ENCODE peak calls at places on chromosomes 4 and X, in four cellular contexts. D, X, L and M are unnamed samples.

GRCh38 chr4:87258677-87259076 is 38.3 kb upstream of the KLHL8 start:
- DNase-seq in D (no peak), X (no peak), L (no peak), M (no peak)

GRCh38 chr4:178306565-178306964 is 864.3 kb upstream of the AGA start:
- DNase-seq in D (no peak), X (no peak), L (no peak), M (no peak)

GRCh38 chr4:83232087-83232486 is 52.5 kb downstream of the COQ2 start:
- DNase-seq in D (no peak), X (no peak), L (no peak), M (no peak)

GRCh38 chr4:185343726-185344581 is 51.8 kb downstream of the LRP2BP start:
- DNase-seq in D (no peak), X (no peak), L (no peak), M (peak; percentile 57)

GRCh38 chr4:93084599-93085305 is 743.8 kb upstream of the ATOH1 start:
- DNase-seq in D (no peak), X (no peak), L (no peak), M (no peak)

GRCh38 chr4:176753049-176753448 is 39.7 kb downstream of the VEGFC start:
- DNase-seq in D (no peak), X (no peak), L (no peak), M (peak; percentile 50)

GRCh38 chr4:102263024-102263787 is 82.1 kb downstream of the SLC39A8 start:
- DNase-seq in D (no peak), X (no peak), L (peak; percentile 41), M (peak; percentile 64)

GRCh38 chrX:151870603-151871002 is 42.1 kb upstream of the MAGEA4 start:
- DNase-seq in D (no peak), X (no peak), L (peak; percentile 2), M (peak; percentile 90)

GRCh38 chrX:10140264-10140663 is 16.5 kb upstream of the CLCN4 start:
- DNase-seq in D (no peak), X (no peak), L (no peak), M (no peak)

GRCh38 chrX:13763489-13763888 is 28.9 kb downstream of the OFD1 start:
- DNase-seq in D (no peak), X (no peak), L (no peak), M (no peak)

GRCh38 chr4:113292371-113293042 is 243.1 kb downstream of the ANK2 start:
- DNase-seq in D (no peak), X (no peak), L (no peak), M (no peak)

GRCh38 chr4:113294910-113295309 is 245.5 kb downstream of the ANK2 start:
- DNase-seq in D (no peak), X (no peak), L (no peak), M (peak; percentile 8)

GRCh38 chr4:113293043-113293560 is 243.6 kb downstream of the ANK2 start:
- DNase-seq in D (no peak), X (no peak), L (no peak), M (no peak)

GRCh38 chr4:113290666-113291065 is 241.2 kb downstream of the ANK2 start:
- DNase-seq in D (no peak), X (no peak), L (no peak), M (no peak)

GRCh38 chr4:113293673-113294072 is 244.2 kb downstream of the ANK2 start:
- DNase-seq in D (no peak), X (no peak), L (no peak), M (no peak)
- H2AFZ ChIP-seq in D (no peak overlapping the region), X (no peak overlapping the region), L (no peak overlapping the region), M (no peak overlapping the region)

GRCh38 chr4:40437741-40438383 is 102.7 kb downstream of the CHRNA9 start:
- DNase-seq in D (no peak), X (no peak), L (no peak), M (no peak)

GRCh38 chr4:40439519-40439918 is 104.4 kb downstream of the CHRNA9 start:
- DNase-seq in D (no peak), X (no peak), L (no peak), M (no peak)

GRCh38 chr4:40438384-40439026 is 103.4 kb downstream of the CHRNA9 start:
- DNase-seq in D (no peak), X (no peak), L (no peak), M (no peak)

GRCh38 chr4:40432504-40432903 is 97.4 kb downstream of the CHRNA9 start:
- DNase-seq in D (no peak), X (no peak), L (no peak), M (no peak)

GRCh38 chr4:40434126-40434692 is 99.1 kb downstream of the CHRNA9 start:
- DNase-seq in D (no peak), X (no peak), L (no peak), M (no peak)
- TF ChIP-seq MYC in D (no peak), X (no peak), L (no peak), M (no peak)

GRCh38 chr4:78014889-78015886 is 41.9 kb upstream of the FRAS1 start:
- DNase-seq in D (no peak), X (no peak), L (peak; percentile 91), M (no peak)
- H2AFZ ChIP-seq in D (no peak overlapping the region), X (no peak overlapping the region), L (no peak overlapping the region), M (no peak overlapping the region)

GRCh38 chr4:95155759-95156451 is 392.9 kb downstream of the UNC5C start:
- DNase-seq in D (no peak), X (peak; percentile 48), L (peak; percentile 13), M (peak; percentile 52)
- TF ChIP-seq MYC in D (no peak), X (no peak), L (no peak), M (no peak)

DNA sequence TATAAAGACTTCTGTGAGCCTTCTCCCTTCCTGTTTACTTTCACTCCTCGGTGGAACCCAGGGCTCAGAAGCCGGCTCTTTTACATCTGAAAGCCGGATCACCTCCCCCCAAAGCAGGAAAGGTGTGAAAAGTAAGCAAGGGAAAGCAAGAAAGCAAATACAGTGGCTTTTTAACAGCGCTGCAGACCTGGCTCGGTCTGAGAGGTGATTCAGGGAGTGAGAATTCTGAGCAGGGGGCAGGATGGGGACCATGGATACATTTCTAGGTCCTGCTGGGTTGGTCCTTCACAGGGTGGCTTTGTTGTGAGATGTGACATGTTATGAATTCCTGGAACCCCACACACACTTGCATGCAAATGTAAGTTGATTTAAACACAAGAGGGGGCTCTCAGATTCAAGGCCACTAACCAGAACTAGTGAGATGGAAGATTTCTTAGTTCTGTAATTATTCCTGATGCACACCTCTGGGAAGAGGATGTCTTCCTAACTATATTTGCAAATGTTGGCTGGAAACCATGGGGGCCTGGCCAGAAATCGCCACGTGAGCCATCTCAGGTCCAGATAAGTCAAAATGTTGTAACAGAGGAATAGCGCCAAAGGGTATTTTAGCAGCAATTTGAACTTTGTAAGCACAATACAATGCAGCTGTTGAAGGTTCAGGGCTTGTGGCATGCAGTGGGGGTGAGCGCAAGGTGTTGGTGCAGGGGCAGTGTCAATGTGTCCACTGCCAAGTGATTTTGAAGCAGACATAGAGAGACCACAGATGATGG is 670.1 kb upstream of the LCORL start:
- DNase-seq in D (no peak), X (no peak), L (peak; percentile 2), M (no peak)
- H2AFZ ChIP-seq in D (peak overlapping the region; percentile 19), X (no peak overlapping the region), L (no peak overlapping the region), M (no peak overlapping the region)

DNA sequence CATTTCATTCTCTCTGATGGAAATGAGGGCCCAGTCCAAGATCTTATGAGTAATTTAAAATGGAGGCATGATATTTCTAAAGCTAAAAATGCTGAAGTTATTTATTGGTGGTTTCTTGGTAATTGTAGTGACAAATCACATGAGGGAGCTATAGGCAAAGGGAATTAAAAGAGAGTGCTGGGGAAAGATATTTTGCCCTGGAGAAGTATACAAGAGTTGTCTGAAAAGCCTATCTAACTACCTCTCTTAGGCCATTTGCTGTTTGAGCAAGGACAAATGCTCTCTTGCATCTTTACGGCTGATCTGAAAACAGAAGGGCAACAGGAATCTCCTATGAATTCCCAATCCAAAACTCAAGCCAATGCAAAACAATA is 89.4 kb downstream of the FMR1NB start:
- DNase-seq in D (no peak), X (no peak), L (no peak), M (no peak)
- TF ChIP-seq MYC in D (no peak), X (no peak), L (no peak), M (no peak)

DNA sequence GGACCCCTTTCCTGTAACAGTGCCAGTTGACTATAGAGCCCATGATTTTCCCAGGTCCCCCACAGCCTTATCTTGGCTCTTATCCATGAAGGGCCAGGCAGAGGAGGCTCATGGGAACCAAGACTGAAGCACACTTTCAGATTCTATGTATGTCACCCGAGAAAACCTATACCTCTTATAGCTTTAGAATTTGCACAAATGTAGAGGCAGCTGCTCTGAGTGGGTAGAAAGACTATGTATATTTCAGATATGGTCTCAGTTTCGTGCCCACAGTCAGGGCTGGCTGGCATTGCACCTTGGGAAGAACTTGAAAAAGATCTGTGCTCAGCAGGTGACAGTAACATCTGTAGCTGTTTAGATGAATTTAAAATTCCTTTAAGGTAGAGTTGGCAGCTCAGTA is 8.3 kb upstream of the LNX1 start:
- DNase-seq in D (no peak), X (no peak), L (no peak), M (no peak)
- H2AFZ ChIP-seq in D (peak overlapping the region; percentile 3), X (peak overlapping the region; percentile 23), L (no peak overlapping the region), M (no peak overlapping the region)

DNA sequence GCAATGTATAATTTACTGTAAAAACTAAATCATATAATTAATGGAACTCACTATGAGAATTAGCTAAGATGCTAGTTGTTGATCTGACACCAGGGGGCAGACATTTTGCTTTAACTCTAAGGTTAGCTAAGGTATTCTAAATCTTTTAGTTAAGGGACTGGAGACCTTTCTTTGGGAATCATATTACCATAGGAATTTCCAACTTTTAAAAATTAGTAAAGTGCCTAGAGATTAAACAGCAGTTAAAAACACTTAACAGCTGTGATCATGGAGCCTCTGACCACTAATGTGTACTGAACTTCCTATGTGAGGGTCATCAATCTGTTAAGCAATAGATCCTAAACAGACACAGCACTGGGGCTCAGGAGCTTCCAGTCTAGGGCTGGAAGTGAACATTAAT is 226.6 kb downstream of the NSUN7 start:
- DNase-seq in D (no peak), X (peak; percentile 33), L (peak; percentile 57), M (peak; percentile 76)
- TF ChIP-seq MYC in D (no peak), X (no peak), L (no peak), M (no peak)